ENCODE peak calls at places on chromosomes 4 and X, in six cellular contexts. P is A172; R is stimulated activated CD4-positive, alpha-beta T cell treated with anti-CD3 and anti-CD28 coated beads, Interleukin-4, amount 100 ng/mL, for 4 hours; C is stimulated activated CD8-positive, alpha-beta memory T cell treated with anti-CD3 and anti-CD28 coated beads, Interleukin-12 subunit alpha, Interleukin-12 subunit beta, amount 100 ng/mL, for 4 hours; W is iPS-NIHi11; Z is Right ventricle myocardium superior. J is an unnamed sample.

GRCh38 chr4:113255628-113256027 is 206.2 kb downstream of the ANK2 start:
- DNase-seq in Z (no peak), W (no peak), C (no peak), P (no peak), R (no peak), J (no peak)

GRCh38 chr4:72568959-72569718 is at the start of gene ADAMTS3:
- DNase-seq in Z (peak), W (peak), R (peak), P (no peak), C (no peak), J (peak)

GRCh38 chr4:41174444-41174843 is 39.9 kb downstream of the APBB2 start:
- DNase-seq in C (no peak), W (no peak), R (no peak), P (no peak), Z (no peak), J (no peak)

GRCh38 chr4:101961144-101961543 is 170.6 kb downstream of the BANK1 start:
- DNase-seq in R (no peak), W (peak), C (no peak), Z (no peak), P (peak), J (no peak)

GRCh38 chrX:70044541-70045245 is 5.0 kb downstream of the AWAT2 start:
- DNase-seq in C (no peak), P (no peak), W (no peak), R (no peak), Z (no peak), J (no peak)

GRCh38 chrX:7318246-7318645 is 170.3 kb upstream of the PUDP start:
- DNase-seq in Z (no peak), C (no peak), R (no peak), W (no peak), P (no peak), J (no peak)

GRCh38 chr4:119858176-119858575 is 208.5 kb downstream of the MAD2L1 start:
- DNase-seq in C (no peak), W (no peak), R (no peak), P (no peak), Z (no peak), J (no peak)

GRCh38 chr4:89299153-89299789 is 8.3 kb downstream of the GPRIN3 start:
- DNase-seq in Z (no peak), R (no peak), W (no peak), P (no peak), C (no peak), J (no peak)

GRCh38 chr4:132297346-132297745 is 851.7 kb upstream of the PCDH10 start:
- DNase-seq in C (no peak), Z (no peak), R (no peak), P (no peak), W (no peak), J (no peak)

J was measured in mucosa of descending colon.